ENCODE peak calls at places on chromosome 10, in five cellular contexts. C is mesendoderm, T is GM23248, Z is tibial artery, A is right cardiac atrium. W is an unnamed sample.

GRCh38 chr10:102038410-102038809 is 17.6 kb downstream of the ARMH3 start:
- DNase-seq in T (no peak), A (no peak), Z (no peak), C (no peak), W (no peak)

GRCh38 chr10:4771554-4772201 is 54.3 kb upstream of the AKR1E2 start:
- DNase-seq in A (no peak), C (no peak), Z (no peak), T (peak), W (no peak)

GRCh38 chr10:1172256-1172975 is 116.2 kb downstream of the WDR37 start:
- DNase-seq in Z (peak), A (no peak), C (no peak), T (no peak), W (no peak)

GRCh38 chr10:98030093-98030821 is at the start of gene CRTAC1:
- DNase-seq in Z (peak), C (peak), T (peak), A (peak), W (peak)

GRCh38 chr10:11793762-11794479 is 29.2 kb upstream of the PROSER2 start:
- DNase-seq in C (peak), Z (no peak), A (no peak), T (peak), W (peak)

GRCh38 chr10:21985541-21985940 is 18.0 kb downstream of the DNAJC1 start:
- DNase-seq in T (peak), A (no peak), C (no peak), Z (no peak), W (no peak)

GRCh38 chr10:74114041-74114448 is 36.6 kb downstream of the AP3M1 start:
- DNase-seq in C (no peak), T (peak), Z (no peak), A (no peak), W (no peak)

GRCh38 chr10:69492091-69492745 is 41.0 kb downstream of the TSPAN15 start:
- DNase-seq in A (no peak), T (no peak), C (no peak), Z (peak), W (no peak)

GRCh38 chr10:94785211-94785610 is 22.7 kb downstream of the CYP2C19 start:
- DNase-seq in C (no peak), A (no peak), T (no peak), Z (no peak), W (no peak)

GRCh38 chr10:28503114-28503513 is 29.8 kb upstream of the WAC start:
- DNase-seq in T (peak), C (no peak), A (no peak), Z (no peak), W (no peak)

GRCh38 chr10:18759575-18759974 is 100.3 kb downstream of the ARL5B start:
- DNase-seq in Z (no peak), C (no peak), T (no peak), A (no peak), W (no peak)

GRCh38 chr10:18738835-18739234 is 79.6 kb downstream of the ARL5B start:
- DNase-seq in A (no peak), C (peak), T (peak), Z (no peak), W (no peak)

GRCh38 chr10:10591682-10592412 is 425.8 kb upstream of the CELF2 start:
- DNase-seq in T (no peak), Z (no peak), A (peak), C (peak), W (no peak)

GRCh38 chr10:5484205-5484604 is 15.2 kb downstream of the CALML5 start:
- DNase-seq in Z (no peak), A (no peak), T (peak), C (no peak), W (no peak)

GRCh38 chr10:79152423-79152817 is 83.7 kb downstream of the ZMIZ1 start:
- DNase-seq in A (peak), C (no peak), T (peak), Z (no peak), W (no peak)

GRCh38 chr10:46536781-46537180 is 19.7 kb downstream of the GPRIN2 start:
- DNase-seq in T (no peak), A (no peak), Z (peak), C (no peak), W (peak)

GRCh38 chr10:30629653-30630052 is at the start of gene LYZL2:
- DNase-seq in C (no peak), Z (no peak), A (no peak), T (no peak), W (no peak)

GRCh38 chr10:102660891-102661613 is 16.8 kb downstream of the TRIM8 start:
- DNase-seq in A (peak), Z (no peak), C (no peak), T (peak), W (no peak)

GRCh38 chr10:100827819-100828743 is 82.7 kb downstream of the PAX2 start:
- DNase-seq in A (peak), T (peak), C (peak), Z (no peak), W (peak)

GRCh38 chr10:29918623-29919400 is 140.6 kb downstream of the JCAD start:
- DNase-seq in A (no peak), T (no peak), C (no peak), Z (no peak), W (no peak)

GRCh38 chr10:59839576-59839975 is 66.8 kb downstream of the CCDC6 start:
- DNase-seq in Z (no peak), A (no peak), T (peak), C (no peak), W (no peak)

GRCh38 chr10:99450624-99451498 is 20.4 kb upstream of the GOT1 start:
- DNase-seq in A (no peak), C (no peak), Z (no peak), T (no peak), W (no peak)

GRCh38 chr10:30127120-30127541 is 67.7 kb upstream of the JCAD start:
- DNase-seq in C (no peak), A (peak), Z (no peak), T (peak), W (no peak)

GRCh38 chr10:35433851-35434426 is 97.6 kb downstream of the CCNY start:
- DNase-seq in A (no peak), C (no peak), T (peak), Z (no peak), W (no peak)

GRCh38 chr10:44520651-44521050 is 135.8 kb upstream of the CXCL12 start:
- DNase-seq in Z (no peak), T (peak), A (no peak), C (no peak), W (no peak)

GRCh38 chr10:73168486-73168844 is 546 bp downstream of the FAM149B1 start:
- DNase-seq in C (peak), A (no peak), Z (no peak), T (no peak), W (no peak)

GRCh38 chr10:131724891-131725735 is 175.7 kb upstream of the PPP2R2D start:
- DNase-seq in Z (peak), A (no peak), C (no peak), T (no peak), W (peak)

GRCh38 chr10:47326927-47327330 is 4.7 kb downstream of the GDF2 start:
- DNase-seq in C (no peak), Z (no peak), A (no peak), T (no peak), W (no peak)

GRCh38 chr10:15230257-15230656 is 61.8 kb upstream of the NMT2 start:
- DNase-seq in Z (no peak), T (no peak), A (no peak), C (no peak), W (no peak)

GRCh38 chr10:113287592-113287991 is 265.3 kb upstream of the HABP2 start:
- DNase-seq in T (no peak), Z (no peak), C (no peak), A (no peak), W (no peak)

GRCh38 chr10:43130756-43131155 is 7.5 kb upstream of the CSGALNACT2 start:
- DNase-seq in A (no peak), C (no peak), Z (no peak), T (no peak), W (peak)

GRCh38 chr10:43671659-43672555 is 23.2 kb upstream of the ZNF32 start:
- DNase-seq in C (peak), Z (no peak), T (peak), A (peak), W (peak)

GRCh38 chr10:117543245-117543998 is 876 bp downstream of the EMX2 start:
- DNase-seq in Z (peak), T (peak), A (no peak), C (peak), W (peak)

GRCh38 chr10:26741368-26741767 is 43.9 kb downstream of the PDSS1 start:
- DNase-seq in Z (no peak), T (no peak), C (no peak), A (no peak), W (no peak)

GRCh38 chr10:22333667-22334282 is 11.5 kb upstream of the SPAG6 start:
- DNase-seq in C (peak), Z (no peak), T (no peak), A (no peak), W (no peak)

GRCh38 chr10:86036544-86036831 is 330.1 kb downstream of the GRID1 start:
- DNase-seq in C (no peak), Z (no peak), T (no peak), A (no peak), W (no peak)

GRCh38 chr10:85674851-85675250 is 691.7 kb downstream of the GRID1 start:
- DNase-seq in Z (no peak), C (no peak), T (no peak), A (no peak), W (no peak)

GRCh38 chr10:4825868-4826787 is at the start of gene AKR1E2:
- DNase-seq in T (peak), Z (peak), C (peak), A (peak), W (peak)

DNA sequence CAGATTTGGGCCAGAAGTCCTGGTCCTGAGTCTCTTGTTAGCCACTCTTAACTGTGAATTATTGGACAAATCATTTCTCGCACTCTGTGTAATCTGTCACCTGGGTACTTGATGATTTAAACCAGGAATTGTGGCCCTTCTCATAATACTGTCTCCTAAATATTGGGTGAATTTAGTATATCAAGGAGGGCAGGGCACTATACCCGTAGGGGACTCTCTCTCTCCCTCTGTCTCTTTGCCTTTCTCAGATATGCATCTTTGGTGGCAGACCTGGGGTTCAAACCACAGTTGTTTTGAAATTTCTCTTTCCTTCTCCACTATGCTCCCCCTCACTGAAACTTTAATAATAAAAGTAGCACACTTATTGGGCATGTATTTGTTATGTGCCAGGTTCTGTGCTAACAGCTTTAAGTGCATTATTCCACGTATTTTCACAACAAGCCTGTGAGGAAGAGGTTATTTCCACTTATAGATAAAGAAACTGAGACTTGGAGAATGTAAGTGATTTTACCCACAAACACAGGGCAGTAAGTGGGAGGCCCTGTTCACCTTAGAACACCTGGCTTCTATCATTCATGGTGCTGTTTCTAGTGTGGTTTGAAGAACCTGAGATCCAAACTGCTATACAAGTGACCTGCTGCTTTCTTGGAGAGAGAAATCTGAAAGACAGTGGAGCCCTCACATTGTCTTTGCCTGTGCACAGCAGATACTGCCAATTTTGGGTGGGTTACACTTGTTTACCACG is 11.8 kb downstream of the FAS start:
- DNase-seq in A (no peak), Z (no peak), C (no peak), T (no peak), W (no peak)
- H3K27ac ChIP-seq in A (no peak), Z (peak), C (no peak), T (peak), W (peak)

GRCh38 chr10:103849880-103850571 is 5.3 kb downstream of the SH3PXD2A start:
- DNase-seq in A (peak), Z (peak), T (peak), C (no peak), W (no peak)

GRCh38 chr10:103852189-103852711 is 3.1 kb downstream of the SH3PXD2A start:
- DNase-seq in A (peak), C (no peak), T (peak), Z (peak), W (no peak)

GRCh38 chr10:103851261-103851660 is 4.1 kb downstream of the SH3PXD2A start:
- DNase-seq in Z (peak), T (no peak), C (no peak), A (no peak), W (no peak)

GRCh38 chr10:103849212-103849877 is 6.0 kb downstream of the SH3PXD2A start:
- DNase-seq in Z (no peak), A (peak), T (no peak), C (no peak), W (no peak)

DNA sequence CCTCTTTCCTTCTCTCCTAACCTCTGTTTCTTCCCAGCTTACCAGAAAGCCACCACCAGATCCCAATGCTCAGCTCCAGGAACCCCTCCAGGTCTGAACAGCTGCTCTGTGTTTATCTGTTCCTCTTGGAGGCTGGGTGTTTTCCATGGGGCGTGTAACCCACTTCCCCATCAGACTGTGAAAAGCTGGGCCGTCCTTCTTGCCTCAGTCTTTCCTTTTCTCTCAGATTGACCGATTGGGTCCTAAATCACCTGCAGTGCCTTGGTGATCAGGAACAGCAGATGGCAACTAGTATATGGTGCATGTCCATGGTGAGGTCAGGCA is 4.8 kb downstream of the SH3PXD2A start:
- DNase-seq in Z (peak), T (no peak), A (peak), C (no peak), W (no peak)
- H3K4me3 ChIP-seq in Z (no peak), T (peak), A (no peak), C (no peak), W (no peak)

GRCh38 chr10:129740532-129741279 is 223.4 kb downstream of the EBF3 start:
- DNase-seq in C (peak), T (no peak), Z (peak), A (no peak), W (peak)

GRCh38 chr10:129742742-129743550 is 221.1 kb downstream of the EBF3 start:
- DNase-seq in A (no peak), C (no peak), Z (no peak), T (no peak), W (no peak)

GRCh38 chr10:129743738-129744133 is 220.3 kb downstream of the EBF3 start:
- DNase-seq in Z (no peak), T (no peak), A (no peak), C (no peak), W (no peak)

GRCh38 chr10:129741280-129741977 is 222.6 kb downstream of the EBF3 start:
- DNase-seq in A (no peak), T (no peak), C (no peak), Z (no peak), W (peak)

GRCh38 chr10:129741978-129742741 is 221.9 kb downstream of the EBF3 start:
- DNase-seq in A (no peak), Z (no peak), C (no peak), T (no peak), W (no peak)
- H3K27ac ChIP-seq in A (no peak), Z (no peak), C (no peak), T (no peak), W (no peak)

DNA sequence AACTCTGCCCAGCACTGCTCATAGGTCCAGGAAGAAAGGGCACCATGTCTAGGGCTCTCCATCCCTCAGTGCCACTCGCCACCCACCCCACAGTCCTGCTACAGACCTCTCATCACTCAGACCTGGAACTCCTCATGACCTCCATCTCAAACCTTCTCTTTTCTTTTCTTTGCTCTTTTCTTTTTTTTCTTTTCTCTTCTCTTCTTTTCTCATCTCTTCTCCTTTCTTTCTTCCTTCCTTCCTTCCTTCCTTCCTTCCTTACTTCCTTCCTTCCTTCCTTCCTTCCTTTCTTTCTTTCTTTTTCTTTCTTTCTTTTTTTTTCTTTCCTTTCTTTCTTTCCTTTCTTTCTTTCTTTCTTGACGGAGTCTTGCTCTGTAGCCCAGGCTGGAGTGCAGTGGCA is 122.2 kb downstream of the KLF6 start:
- DNase-seq in C (no peak), A (no peak), Z (no peak), T (no peak), W (no peak)
- H3K4me3 ChIP-seq in C (no peak), A (no peak), Z (no peak), T (no peak), W (no peak)

GRCh38 chr10:48592346-48592745 is 12.5 kb downstream of the ARHGAP22 start:
- DNase-seq in T (no peak), C (no peak), A (no peak), Z (no peak), W (no peak)

GRCh38 chr10:48587819-48588218 is 17.1 kb downstream of the ARHGAP22 start:
- DNase-seq in C (no peak), A (no peak), T (no peak), Z (no peak), W (no peak)

GRCh38 chr10:48590945-48591344 is 13.9 kb downstream of the ARHGAP22 start:
- DNase-seq in Z (no peak), C (no peak), T (no peak), A (no peak), W (no peak)

GRCh38 chr10:48587101-48587500 is 17.8 kb downstream of the ARHGAP22 start:
- DNase-seq in T (no peak), Z (no peak), C (peak), A (no peak), W (peak)

GRCh38 chr10:48589266-48589665 is 15.6 kb downstream of the ARHGAP22 start:
- DNase-seq in T (peak), Z (no peak), C (no peak), A (no peak), W (no peak)
- H3K27ac ChIP-seq in T (peak), Z (no peak), C (no peak), A (no peak), W (no peak)

GRCh38 chr10:121595321-121595805 is 2.9 kb downstream of the FGFR2 start:
- DNase-seq in Z (peak), T (peak), A (no peak), C (no peak), W (no peak)

GRCh38 chr10:121595806-121596667 is 2.2 kb downstream of the FGFR2 start:
- DNase-seq in Z (peak), T (no peak), A (no peak), C (peak), W (peak)

GRCh38 chr10:121598261-121599249 is at the start of gene FGFR2:
- DNase-seq in A (peak), Z (peak), T (peak), C (peak), W (peak)

GRCh38 chr10:121597504-121598241 is 571 bp downstream of the FGFR2 start:
- DNase-seq in A (peak), Z (peak), T (no peak), C (peak), W (peak)

DNA sequence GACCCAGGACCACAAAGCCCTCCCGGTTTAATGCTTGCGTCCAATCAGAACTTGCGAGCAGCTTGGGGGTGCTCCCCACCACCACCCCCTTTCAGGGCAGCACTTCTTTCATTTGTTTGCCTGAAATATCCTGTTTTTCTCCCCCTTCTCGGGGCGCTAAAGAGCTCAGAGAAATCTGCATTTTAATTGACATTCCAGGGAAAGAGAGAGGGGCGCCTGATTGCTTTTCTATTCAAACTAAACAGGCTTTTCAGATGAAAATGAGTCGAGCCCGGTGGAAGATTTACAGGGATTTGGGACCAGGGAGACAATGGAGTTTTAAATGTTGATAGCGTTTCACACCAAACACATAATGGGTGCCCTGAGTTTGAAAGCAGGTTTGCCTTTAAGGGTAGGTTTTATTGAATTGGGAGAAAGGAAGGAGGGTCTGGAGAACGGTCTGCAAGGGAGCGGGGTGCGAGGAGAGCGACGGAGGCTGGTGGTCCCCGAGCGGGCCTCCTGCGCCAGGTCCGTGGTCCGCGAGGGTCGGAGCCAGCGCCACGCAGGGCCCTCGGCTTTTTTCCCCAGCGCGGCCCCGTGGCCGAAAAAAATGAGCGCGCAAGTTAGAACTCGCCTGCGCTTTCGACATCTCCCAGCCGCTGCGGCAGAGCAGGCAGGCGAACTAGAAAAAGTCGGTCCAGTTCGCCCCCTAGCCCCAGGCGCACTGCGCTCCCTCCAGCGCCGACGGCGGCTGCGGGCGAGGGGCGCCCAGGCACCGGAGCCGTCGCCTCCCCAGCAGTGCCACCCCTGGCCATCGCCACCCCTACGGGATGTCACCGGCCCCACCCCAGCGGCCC is 1.4 kb downstream of the FGFR2 start:
- DNase-seq in C (peak), A (peak), T (peak), Z (peak), W (peak)
- H3K4me3 ChIP-seq in C (peak), A (peak), T (no peak), Z (peak), W (peak)

GRCh38 chr10:125052146-125052545 is 108.2 kb downstream of the CTBP2 start:
- DNase-seq in A (no peak), Z (no peak), C (no peak), T (no peak), W (no peak)

GRCh38 chr10:125048101-125048864 is 106.4 kb downstream of the ZRANB1 start:
- DNase-seq in A (peak), C (peak), T (peak), Z (peak), W (peak)

GRCh38 chr10:125043824-125044658 is 102.1 kb downstream of the ZRANB1 start:
- DNase-seq in A (no peak), Z (no peak), C (no peak), T (peak), W (no peak)

GRCh38 chr10:125054216-125054615 is 106.1 kb downstream of the CTBP2 start:
- DNase-seq in T (no peak), A (no peak), Z (no peak), C (no peak), W (no peak)

GRCh38 chr10:125049216-125049903 is 107.4 kb downstream of the ZRANB1 start:
- DNase-seq in A (no peak), Z (no peak), T (no peak), C (no peak), W (no peak)
- H3K27ac ChIP-seq in A (no peak), Z (peak), T (no peak), C (no peak), W (no peak)

GRCh38 chr10:93518531-93518930 is 22.1 kb downstream of the CEP55 start:
- DNase-seq in Z (no peak), T (no peak), C (no peak), A (no peak), W (no peak)
- H3K4me3 ChIP-seq in Z (no peak), T (no peak), C (no peak), A (no peak), W (peak)

W was measured in endodermal cell.